ENCODE peak calls at places on chromosomes 11 and 22, in four cellular contexts. One of them, this sample, is unnamed.

GRCh38 chr11:105720096-105720495 is 110.2 kb downstream of the GRIA4 start:
- DNase-seq in A549: no peak
- DNase-seq in K562: no peak
- DNase-seq in HepG2: no peak
- DNase-seq in this sample: no peak

GRCh38 chr22:26568207-26568706 is 21.7 kb downstream of the TPST2 start:
- DNase-seq in A549: no peak
- DNase-seq in K562: no peak
- DNase-seq in HepG2: no peak
- DNase-seq in this sample: peak; percentile 67

GRCh38 chr22:45262931-45263789 is 21.6 kb upstream of the UPK3A start:
- DNase-seq in A549: no peak
- DNase-seq in K562: no peak
- DNase-seq in HepG2: no peak
- DNase-seq in this sample: no peak

GRCh38 chr11:1544536-1544935 is 27.5 kb downstream of the DUSP8 start:
- DNase-seq in A549: no peak
- DNase-seq in K562: no peak
- DNase-seq in HepG2: no peak
- DNase-seq in this sample: no peak

GRCh38 chr11:27807594-27807993 is 107.3 kb upstream of the BDNF start:
- DNase-seq in A549: no peak
- DNase-seq in K562: no peak
- DNase-seq in HepG2: no peak
- DNase-seq in this sample: no peak

GRCh38 chr11:35584321-35584720 is 33.9 kb upstream of the FJX1 start:
- DNase-seq in A549: no peak
- DNase-seq in K562: no peak
- DNase-seq in HepG2: no peak
- DNase-seq in this sample: no peak

GRCh38 chr11:1039481-1040427 is 3.2 kb upstream of the MUC6 start:
- DNase-seq in A549: no peak
- DNase-seq in K562: no peak
- DNase-seq in HepG2: no peak
- DNase-seq in this sample: no peak

GRCh38 chr11:77212314-77213007 is 84.4 kb downstream of the MYO7A start:
- DNase-seq in A549: no peak
- DNase-seq in K562: no peak
- DNase-seq in HepG2: no peak
- DNase-seq in this sample: no peak

GRCh38 chr11:46345131-46345597 is 2.1 kb upstream of the DGKZ start:
- DNase-seq in A549: no peak
- DNase-seq in K562: no peak
- DNase-seq in HepG2: no peak
- DNase-seq in this sample: peak; percentile 55

GRCh38 chr11:71562120-71562519 is 3.2 kb upstream of the KRTAP5-10 start:
- DNase-seq in A549: no peak
- DNase-seq in K562: no peak
- DNase-seq in HepG2: no peak
- DNase-seq in this sample: no peak

GRCh38 chr11:133326849-133327248 is 205.5 kb downstream of the OPCML start:
- DNase-seq in A549: no peak
- DNase-seq in K562: no peak
- DNase-seq in HepG2: no peak
- DNase-seq in this sample: no peak

GRCh38 chr11:95156133-95156731 is 66.6 kb downstream of the ENDOD1 start:
- DNase-seq in A549: no peak
- DNase-seq in K562: peak; percentile 28
- DNase-seq in HepG2: no peak
- DNase-seq in this sample: peak; percentile 32

GRCh38 chr22:41801147-41801819 is 804 bp downstream of the CCDC134 start:
- DNase-seq in A549: no peak
- DNase-seq in K562: no peak
- DNase-seq in HepG2: no peak
- DNase-seq in this sample: no peak

GRCh38 chr22:41800348-41801146 is at the start of gene CCDC134:
- DNase-seq in A549: peak; percentile 82
- DNase-seq in K562: peak; percentile 92
- DNase-seq in HepG2: peak; percentile 74
- DNase-seq in this sample: peak; percentile 91

GRCh38 chr22:41801886-41802285 is 1.4 kb downstream of the CCDC134 start:
- DNase-seq in A549: no peak
- DNase-seq in K562: no peak
- DNase-seq in HepG2: no peak
- DNase-seq in this sample: no peak

GRCh38 chr22:41799486-41800347 is 762 bp upstream of the CCDC134 start:
- DNase-seq in A549: no peak
- DNase-seq in K562: peak; percentile 68
- DNase-seq in HepG2: no peak
- DNase-seq in this sample: peak; percentile 31

GRCh38 chr22:41798736-41799135 is 1.7 kb upstream of the CCDC134 start:
- DNase-seq in A549: no peak
- DNase-seq in K562: no peak
- DNase-seq in HepG2: no peak
- DNase-seq in this sample: no peak
- TF ChIP-seq NR3C1 in A549: no peak
- TF ChIP-seq NR3C1 in K562: no peak
- TF ChIP-seq NR3C1 in HepG2: no peak
- TF ChIP-seq NR3C1 in this sample: no peak

GRCh38 chr11:116576523-116576922 is 196.3 kb downstream of the BUD13 start:
- DNase-seq in A549: no peak
- DNase-seq in K562: no peak
- DNase-seq in HepG2: peak; percentile 54
- DNase-seq in this sample: no peak
- TF ChIP-seq NR3C1 in A549: no peak
- TF ChIP-seq NR3C1 in K562: no peak
- TF ChIP-seq NR3C1 in HepG2: no peak
- TF ChIP-seq NR3C1 in this sample: no peak

DNA sequence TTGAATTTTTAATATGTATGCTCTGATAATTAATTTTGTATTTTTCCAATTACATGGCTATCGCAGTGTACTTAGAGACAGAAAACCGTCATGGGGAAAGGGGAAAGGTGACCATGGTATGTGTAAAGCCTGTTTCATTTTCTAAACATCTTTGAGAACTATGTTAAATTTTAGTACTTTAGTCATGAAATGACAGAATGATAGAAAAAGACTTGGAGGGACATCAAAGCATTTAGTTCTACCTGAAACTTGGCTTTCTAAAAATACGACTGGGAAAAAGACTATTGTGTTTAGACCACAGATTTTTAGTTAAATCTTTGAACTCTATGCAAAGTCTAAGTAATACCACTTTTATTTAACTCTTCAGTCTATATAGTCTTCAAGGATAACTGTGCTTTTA is 54.1 kb downstream of the MAML2 start:
- DNase-seq in A549: no peak
- DNase-seq in K562: no peak
- DNase-seq in HepG2: no peak
- DNase-seq in this sample: no peak
- TF ChIP-seq NR3C1 in A549: no peak
- TF ChIP-seq NR3C1 in K562: no peak
- TF ChIP-seq NR3C1 in HepG2: no peak
- TF ChIP-seq NR3C1 in this sample: no peak

GRCh38 chr11:134399293-134399654 is 12.8 kb downstream of the B3GAT1 start:
- DNase-seq in A549: no peak
- DNase-seq in K562: no peak
- DNase-seq in HepG2: no peak
- DNase-seq in this sample: no peak
- TF ChIP-seq NR3C1 in A549: no peak
- TF ChIP-seq NR3C1 in K562: no peak
- TF ChIP-seq NR3C1 in HepG2: no peak
- TF ChIP-seq NR3C1 in this sample: no peak

DNA sequence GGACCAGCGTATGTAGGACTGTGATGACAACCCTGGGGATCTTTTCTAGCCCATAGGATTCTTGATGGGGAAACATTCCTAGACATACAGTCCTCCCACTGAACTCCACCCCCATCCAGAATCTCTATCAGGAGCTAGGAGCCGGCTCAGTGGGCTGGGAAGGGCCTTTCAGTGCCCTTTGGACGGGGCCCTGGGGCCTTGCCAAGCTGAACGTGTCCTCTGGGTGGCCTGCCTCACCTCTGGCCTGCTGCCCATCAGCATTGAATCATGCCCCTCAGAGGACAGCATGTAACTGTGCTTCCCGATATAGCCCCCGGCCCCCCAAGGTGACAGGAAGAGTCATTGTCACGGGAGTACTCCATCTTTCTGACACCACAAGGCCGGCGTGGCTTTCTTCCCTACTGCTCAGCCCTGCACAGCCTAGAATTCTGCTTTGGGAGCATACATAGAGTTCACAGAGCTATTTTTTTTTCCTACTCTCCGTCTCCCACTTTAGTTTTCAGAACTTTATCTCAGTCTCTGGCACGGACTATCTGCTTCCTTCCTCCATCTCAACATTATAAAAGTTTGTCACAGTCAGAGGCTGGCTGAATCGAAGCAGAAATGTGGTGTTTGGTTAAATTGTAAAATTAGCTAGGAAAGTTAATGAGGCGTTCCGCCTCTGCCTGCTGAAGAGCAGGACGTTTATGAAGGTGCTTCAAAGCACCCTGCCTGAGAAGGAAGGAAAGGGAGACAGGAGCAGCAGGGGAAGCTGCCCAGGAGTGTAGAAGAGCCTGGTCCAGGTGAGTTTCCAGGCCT is 111.9 kb downstream of the ZBTB16 start:
- DNase-seq in A549: no peak
- DNase-seq in K562: no peak
- DNase-seq in HepG2: peak; percentile 10
- DNase-seq in this sample: no peak
- TF ChIP-seq NR3C1 in A549: no peak
- TF ChIP-seq NR3C1 in K562: no peak
- TF ChIP-seq NR3C1 in HepG2: no peak
- TF ChIP-seq NR3C1 in this sample: no peak

GRCh38 chr22:50250555-50251471 is at the start of gene HDAC10:
- DNase-seq in A549: no peak
- DNase-seq in K562: peak; percentile 78
- DNase-seq in HepG2: peak; percentile 56
- DNase-seq in this sample: peak; percentile 89
- TF ChIP-seq NR3C1 in A549: no peak
- TF ChIP-seq NR3C1 in K562: no peak
- TF ChIP-seq NR3C1 in HepG2: no peak
- TF ChIP-seq NR3C1 in this sample: no peak

DNA sequence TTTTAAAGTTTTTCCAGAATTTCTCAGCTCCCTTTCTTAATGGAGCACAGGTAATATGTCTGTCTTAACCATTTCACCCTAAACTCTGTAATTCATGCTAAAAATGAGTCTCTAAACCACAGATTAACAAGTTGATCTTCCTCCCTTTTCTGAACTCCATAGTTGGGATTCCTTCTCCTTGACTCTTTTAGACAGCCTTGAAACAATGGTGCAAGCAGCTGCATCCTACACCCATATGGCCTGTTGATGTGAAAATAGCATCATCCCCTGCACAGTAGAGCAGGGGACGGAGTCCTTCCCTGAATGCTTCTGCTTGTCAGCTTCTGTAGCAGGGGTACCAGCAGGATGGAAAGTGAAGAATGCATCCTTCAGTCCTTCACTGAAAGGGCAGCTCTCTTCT is 192.8 kb upstream of the SORL1-AS1 start:
- DNase-seq in A549: no peak
- DNase-seq in K562: no peak
- DNase-seq in HepG2: no peak
- DNase-seq in this sample: no peak
- TF ChIP-seq NR3C1 in A549: no peak
- TF ChIP-seq NR3C1 in K562: no peak
- TF ChIP-seq NR3C1 in HepG2: no peak
- TF ChIP-seq NR3C1 in this sample: no peak

GRCh38 chr11:47532597-47533213 is 20.2 kb downstream of the CELF1 start:
- DNase-seq in A549: no peak
- DNase-seq in K562: peak; percentile 31
- DNase-seq in HepG2: no peak
- DNase-seq in this sample: no peak
- TF ChIP-seq NR3C1 in A549: no peak
- TF ChIP-seq NR3C1 in K562: no peak
- TF ChIP-seq NR3C1 in HepG2: no peak
- TF ChIP-seq NR3C1 in this sample: no peak

DNA sequence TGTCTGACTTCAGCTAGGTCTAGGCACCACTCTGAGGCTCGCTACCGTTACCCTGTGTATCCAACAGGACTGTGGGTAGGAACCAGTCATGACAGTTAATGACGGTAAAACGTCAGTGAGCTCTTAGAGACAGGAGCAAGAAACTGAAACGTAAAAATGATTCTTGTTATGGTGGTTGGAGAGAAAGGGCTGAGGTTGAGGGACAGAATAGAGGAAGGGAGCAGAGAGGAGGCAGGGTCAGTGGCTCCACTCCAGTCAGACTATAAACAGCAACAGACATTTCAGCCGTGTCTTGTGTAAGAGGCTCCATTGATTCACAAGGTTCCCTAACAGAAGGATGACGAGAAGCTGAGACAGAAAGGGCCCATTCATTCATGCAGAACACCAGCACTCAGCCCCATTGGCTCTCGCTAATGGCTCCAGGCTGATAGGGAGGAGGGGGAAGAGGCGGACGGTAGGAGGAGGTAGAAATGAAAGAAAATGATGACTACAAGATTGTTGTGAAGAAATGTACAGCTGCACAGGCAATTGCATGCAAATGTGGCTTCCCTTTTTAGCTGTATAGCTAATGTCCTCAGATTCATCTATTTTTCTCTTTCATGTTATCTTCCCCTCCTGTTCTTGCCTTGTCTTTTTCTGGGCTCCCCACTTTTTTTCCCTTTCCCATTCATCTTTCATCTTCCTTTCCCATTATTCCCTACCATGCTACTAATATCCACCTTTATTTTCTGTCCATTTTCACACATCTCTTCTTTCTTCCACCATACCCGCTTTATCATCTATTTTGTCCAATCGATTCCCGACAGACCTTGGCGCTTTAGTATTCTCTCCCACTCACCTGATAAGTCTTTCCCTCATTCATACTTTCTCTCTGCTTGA is 34.3 kb downstream of the ETS1 start:
- DNase-seq in A549: no peak
- DNase-seq in K562: no peak
- DNase-seq in HepG2: no peak
- DNase-seq in this sample: no peak
- TF ChIP-seq NR3C1 in A549: no peak
- TF ChIP-seq NR3C1 in K562: no peak
- TF ChIP-seq NR3C1 in HepG2: no peak
- TF ChIP-seq NR3C1 in this sample: no peak